ENCODE peak calls at places on chromosomes 5 and 9, in nine cellular contexts. L is stimulated activated CD4-positive, alpha-beta T cell treated with anti-CD3 and anti-CD28 coated beads, Interleukin-4, amount 100 ng/mL, for 24 hours; S is stimulated activated naive CD8-positive, alpha-beta T cell treated with anti-CD3 and anti-CD28 coated beads, Interleukin-15, amount 100 ng/mL, for 72 hours; H is SW480; F is activated CD8-positive, alpha-beta memory T cell treated with anti-CD3 and anti-CD28 coated beads, Interleukin-2, amount 10 ng/mL, durations not matched to agents 7 days and 5 days; X is D341Med; W is hypothalamus; B is NCI-H2029 treated with DMSO at 0.1 percent for 48 hours; D is lung microvascular endothelial cell. Y is an unnamed sample.
A peak's percentile ranks its signal among the peaks of the same experiment; 100 is the strongest.

GRCh38 chr9:87109851-87110250 is 162.5 kb upstream of the GAS1 start:
- DNase-seq in L (no peak), S (no peak), H (no peak), F (no peak), X (no peak), W (no peak), B (no peak), D (no peak), Y (no peak)

GRCh38 chr9:131875828-131876485 is 136.1 kb upstream of the RAPGEF1 start:
- DNase-seq in L (no peak), S (no peak), H (no peak), F (peak; percentile 81), X (no peak), W (no peak), B (no peak), D (peak; percentile 42), Y (no peak)

GRCh38 chr5:143271431-143271830 is 132.1 kb downstream of the NR3C1 start:
- DNase-seq in L (no peak), S (no peak), H (no peak), F (no peak), X (no peak), W (no peak), B (no peak), D (no peak), Y (no peak)

GRCh38 chr5:41955432-41956024 is 30.4 kb downstream of the FBXO4 start:
- DNase-seq in L (no peak), S (no peak), H (no peak), F (no peak), X (no peak), W (no peak), B (no peak), D (no peak), Y (no peak)

GRCh38 chr9:137745541-137745991 is 126.8 kb downstream of the EHMT1 start:
- DNase-seq in L (no peak), S (no peak), H (peak; percentile 6), F (peak; percentile 46), X (no peak), W (no peak), B (no peak), D (peak; percentile 40), Y (no peak)

GRCh38 chr9:76895186-76895585 is 10.7 kb downstream of the PRUNE2 start:
- DNase-seq in L (no peak), S (no peak), H (no peak), F (no peak), X (no peak), W (no peak), B (no peak), D (no peak), Y (no peak)

GRCh38 chr5:55063220-55063863 is 39.1 kb upstream of the GZMA start:
- DNase-seq in L (no peak), S (no peak), H (no peak), F (no peak), X (no peak), W (no peak), B (no peak), D (peak; percentile 65), Y (no peak)

GRCh38 chr5:96663608-96664007 is 1.4 kb downstream of the CAST start:
- DNase-seq in L (no peak), S (no peak), H (no peak), F (no peak), X (no peak), W (no peak), B (no peak), D (no peak), Y (no peak)

GRCh38 chr9:104961238-104961637 is 33.3 kb upstream of the ABCA1 start:
- DNase-seq in L (peak; percentile 62), S (peak; percentile 41), H (peak; percentile 89), F (peak; percentile 74), X (no peak), W (no peak), B (no peak), D (peak; percentile 54), Y (no peak)

GRCh38 chr5:125411163-125412050 is 665.0 kb upstream of the ZNF608 start:
- DNase-seq in L (no peak), S (no peak), H (no peak), F (no peak), X (no peak), W (no peak), B (no peak), D (peak; percentile 72), Y (peak; percentile 23)

GRCh38 chr5:96036301-96036700 is 74.7 kb upstream of the ELL2 start:
- DNase-seq in L (no peak), S (no peak), H (no peak), F (no peak), X (no peak), W (no peak), B (peak; percentile 44), D (no peak), Y (no peak)

GRCh38 chr5:18455521-18455920 is 821.3 kb downstream of the TAF11L14 start:
- DNase-seq in L (no peak), S (no peak), H (no peak), F (no peak), X (no peak), W (no peak), B (no peak), D (no peak), Y (no peak)

GRCh38 chr5:148084269-148084668 is 20.5 kb downstream of the SPINK5 start:
- DNase-seq in L (no peak), S (no peak), H (peak; percentile 25), F (no peak), X (no peak), W (no peak), B (no peak), D (no peak), Y (no peak)

GRCh38 chr9:4781408-4781807 is 11.3 kb upstream of the RCL1 start:
- DNase-seq in L (no peak), S (no peak), H (no peak), F (no peak), X (no peak), W (no peak), B (no peak), D (no peak), Y (no peak)

Y was measured in nucleus accumbens.